ENCODE peak calls at places on chromosomes 3 and 15, in ten cellular contexts. S is activated naive CD4-positive, alpha-beta T cell; L is activated T-helper 1 cell treated with anti-CD3 and anti-CD28 coated beads, Interleukin-2, amount 50 U/mL, for 16 hours; E is RKO; U is NCI-H2029; T is cardiac fibroblast; H is AG04450; G is iris pigment epithelial cell; J is activated effector memory CD4-positive, alpha-beta T cell treated with anti-CD3 and anti-CD28 coated beads, Interleukin-2, amount 50 U/mL, for 16 hours; N is activated CD4-positive, alpha-beta memory T cell treated with anti-CD3 and anti-CD28 coated beads for 36 hours. D is an unnamed sample.

GRCh38 chr3:188299068-188299467 is 145.1 kb downstream of the LPP start:
- DNase-seq in S (no peak), L (no peak), E (no peak), U (no peak), T (no peak), H (no peak), G (peak; percentile 54), J (peak; percentile 69), N (peak; percentile 84), D (no peak)

GRCh38 chr15:51681303-51681963 is at the start of gene SCG3:
- DNase-seq in S (peak; percentile 7), L (peak; percentile 3), E (no peak), U (peak; percentile 52), T (peak; percentile 72), H (no peak), G (peak; percentile 71), J (peak; percentile 76), N (peak; percentile 78), D (peak; percentile 39)

GRCh38 chr15:68487087-68487843 is 55.3 kb upstream of the ITGA11 start:
- DNase-seq in S (no peak), L (no peak), E (peak; percentile 4), U (no peak), T (peak; percentile 67), H (no peak), G (peak; percentile 26), J (no peak), N (no peak), D (no peak)

GRCh38 chr3:126442099-126442848 is 33.4 kb downstream of the ZXDC start:
- DNase-seq in S (no peak), L (no peak), E (no peak), U (no peak), T (no peak), H (no peak), G (no peak), J (no peak), N (no peak), D (no peak)

GRCh38 chr3:77041156-77041696 is 1.3 kb downstream of the ROBO2 start:
- DNase-seq in S (no peak), L (no peak), E (no peak), U (no peak), T (no peak), H (no peak), G (no peak), J (no peak), N (no peak), D (no peak)

GRCh38 chr3:184716652-184717607 is 5.1 kb upstream of the MAGEF1 start:
- DNase-seq in S (no peak), L (no peak), E (no peak), U (no peak), T (peak; percentile 49), H (no peak), G (peak; percentile 76), J (no peak), N (no peak), D (peak; percentile 22)

GRCh38 chr3:194176274-194176991 is 40.5 kb downstream of the HES1 start:
- DNase-seq in S (no peak), L (no peak), E (no peak), U (no peak), T (no peak), H (no peak), G (peak; percentile 20), J (no peak), N (no peak), D (no peak)

GRCh38 chr3:138389841-138390581 is 41.6 kb downstream of the MRAS start:
- DNase-seq in S (no peak), L (no peak), E (peak; percentile 19), U (no peak), T (peak; percentile 94), H (peak; percentile 81), G (peak; percentile 98), J (no peak), N (no peak), D (peak; percentile 76)

GRCh38 chr3:9730747-9731205 is 759 bp upstream of the BRPF1 start:
- DNase-seq in S (no peak), L (no peak), E (no peak), U (peak; percentile 89), T (no peak), H (peak; percentile 6), G (peak; percentile 65), J (no peak), N (no peak), D (no peak)

GRCh38 chr3:127408684-127409420 is 121.0 kb upstream of the PRR20G start:
- DNase-seq in S (no peak), L (no peak), E (no peak), U (no peak), T (no peak), H (no peak), G (no peak), J (peak; percentile 47), N (no peak), D (no peak)

GRCh38 chr3:107211608-107212007 is 165.6 kb upstream of the CCDC54 start:
- DNase-seq in S (no peak), L (no peak), E (no peak), U (no peak), T (no peak), H (no peak), G (no peak), J (no peak), N (no peak), D (no peak)

GRCh38 chr3:167480748-167481147 is 6.9 kb upstream of the SERPINI2 start:
- DNase-seq in S (no peak), L (no peak), E (no peak), U (no peak), T (no peak), H (no peak), G (no peak), J (no peak), N (no peak), D (no peak)

GRCh38 chr3:69084326-69084667 is 440 bp upstream of the ARL6IP5 start:
- DNase-seq in S (no peak), L (no peak), E (peak; percentile 89), U (no peak), T (peak; percentile 88), H (no peak), G (peak; percentile 83), J (no peak), N (no peak), D (peak; percentile 70)

GRCh38 chr3:134249935-134250716 is 533 bp downstream of the RYK start:
- DNase-seq in S (peak; percentile 8), L (peak; percentile 24), E (peak; percentile 62), U (peak; percentile 25), T (peak; percentile 29), H (no peak), G (peak; percentile 48), J (peak; percentile 84), N (peak; percentile 52), D (no peak)

GRCh38 chr3:112348945-112349344 is 16.0 kb downstream of the CD200 start:
- DNase-seq in S (no peak), L (no peak), E (no peak), U (no peak), T (no peak), H (no peak), G (no peak), J (no peak), N (no peak), D (no peak)

GRCh38 chr3:147407107-147407494 is 758 bp upstream of the ZIC4 start:
- DNase-seq in S (no peak), L (no peak), E (no peak), U (no peak), T (no peak), H (no peak), G (no peak), J (no peak), N (no peak), D (no peak)

GRCh38 chr3:136142592-136142991 is 53.5 kb downstream of the MSL2 start:
- DNase-seq in S (no peak), L (no peak), E (peak; percentile 97), U (peak; percentile 48), T (peak; percentile 88), H (peak; percentile 43), G (peak; percentile 88), J (no peak), N (no peak), D (peak; percentile 75)

GRCh38 chr3:88957751-88958452 is 149.5 kb upstream of the EPHA3 start:
- DNase-seq in S (no peak), L (no peak), E (peak; percentile 67), U (no peak), T (peak; percentile 89), H (peak; percentile 30), G (peak; percentile 81), J (no peak), N (no peak), D (peak; percentile 86)

GRCh38 chr3:137163241-137163916 is 205.6 kb downstream of the IL20RB start:
- DNase-seq in S (no peak), L (no peak), E (no peak), U (no peak), T (no peak), H (no peak), G (no peak), J (no peak), N (no peak), D (no peak)

GRCh38 chr15:82650046-82650670 is 3.0 kb upstream of the CPEB1 start:
- DNase-seq in S (no peak), L (no peak), E (no peak), U (no peak), T (no peak), H (no peak), G (no peak), J (no peak), N (no peak), D (no peak)

GRCh38 chr3:193805448-193805847 is 212.4 kb downstream of the OPA1 start:
- DNase-seq in S (no peak), L (no peak), E (peak; percentile 60), U (peak; percentile 71), T (peak; percentile 95), H (peak; percentile 51), G (peak; percentile 90), J (no peak), N (no peak), D (peak; percentile 98)

GRCh38 chr3:192917258-192917507 is 473 bp downstream of the MB21D2 start:
- DNase-seq in S (no peak), L (no peak), E (no peak), U (no peak), T (no peak), H (no peak), G (no peak), J (no peak), N (peak; percentile 52), D (no peak)

D was measured in astrocyte of the cerebellum.